ENCODE peak calls at places on chromosome 17, in nine cellular contexts. One of them, this sample, is unnamed.
A peak's percentile ranks its signal among the peaks of the same experiment; 100 is the strongest.

GRCh38 chr17:5881849-5882248 is 188.3 kb upstream of the WSCD1 start:
- DNase-seq in GM12865: no peak
- DNase-seq in Caco-2: no peak
- DNase-seq in psoas muscle: no peak
- DNase-seq in thoracic aorta: no peak
- DNase-seq in fibroblast of lung: no peak
- DNase-seq in HFF-Myc: no peak
- DNase-seq in uterus: no peak
- DNase-seq in activated CD8-positive, alpha-beta T cell treated with anti-CD3 and anti-CD28 coated beads for 36 hours: no peak
- DNase-seq in this sample: no peak

GRCh38 chr17:5413682-5414081 is 5.8 kb downstream of the NUP88 start:
- DNase-seq in fibroblast of lung: peak; percentile 93
- DNase-seq in psoas muscle: no peak
- DNase-seq in activated CD8-positive, alpha-beta T cell treated with anti-CD3 and anti-CD28 coated beads for 36 hours: no peak
- DNase-seq in HFF-Myc: peak; percentile 46
- DNase-seq in uterus: no peak
- DNase-seq in GM12865: no peak
- DNase-seq in thoracic aorta: no peak
- DNase-seq in Caco-2: no peak
- DNase-seq in this sample: no peak

GRCh38 chr17:47712330-47713023 is 18.5 kb downstream of the TBKBP1 start:
- DNase-seq in GM12865: no peak
- DNase-seq in activated CD8-positive, alpha-beta T cell treated with anti-CD3 and anti-CD28 coated beads for 36 hours: no peak
- DNase-seq in Caco-2: no peak
- DNase-seq in psoas muscle: no peak
- DNase-seq in uterus: no peak
- DNase-seq in thoracic aorta: no peak
- DNase-seq in fibroblast of lung: no peak
- DNase-seq in HFF-Myc: no peak
- DNase-seq in this sample: no peak

GRCh38 chr17:290121-290521 is 62.5 kb downstream of the RPH3AL start:
- DNase-seq in thoracic aorta: no peak
- DNase-seq in activated CD8-positive, alpha-beta T cell treated with anti-CD3 and anti-CD28 coated beads for 36 hours: no peak
- DNase-seq in psoas muscle: peak; percentile 26
- DNase-seq in HFF-Myc: no peak
- DNase-seq in uterus: no peak
- DNase-seq in Caco-2: peak; percentile 19
- DNase-seq in GM12865: no peak
- DNase-seq in fibroblast of lung: no peak
- DNase-seq in this sample: no peak

GRCh38 chr17:63406689-63407330 is 39.3 kb downstream of the CYB561 start:
- DNase-seq in thoracic aorta: peak; percentile 35
- DNase-seq in Caco-2: peak; percentile 82
- DNase-seq in GM12865: peak; percentile 90
- DNase-seq in HFF-Myc: peak; percentile 93
- DNase-seq in fibroblast of lung: peak; percentile 90
- DNase-seq in uterus: peak; percentile 82
- DNase-seq in psoas muscle: no peak
- DNase-seq in activated CD8-positive, alpha-beta T cell treated with anti-CD3 and anti-CD28 coated beads for 36 hours: peak; percentile 87
- DNase-seq in this sample: peak; percentile 67

GRCh38 chr17:10556301-10557005 is 7.0 kb upstream of the MYH2 start:
- DNase-seq in activated CD8-positive, alpha-beta T cell treated with anti-CD3 and anti-CD28 coated beads for 36 hours: no peak
- DNase-seq in thoracic aorta: no peak
- DNase-seq in fibroblast of lung: no peak
- DNase-seq in Caco-2: no peak
- DNase-seq in HFF-Myc: no peak
- DNase-seq in GM12865: no peak
- DNase-seq in uterus: no peak
- DNase-seq in psoas muscle: no peak
- DNase-seq in this sample: no peak

GRCh38 chr17:14351493-14351892 is 50.6 kb downstream of the HS3ST3B1 start:
- DNase-seq in uterus: no peak
- DNase-seq in GM12865: peak; percentile 37
- DNase-seq in fibroblast of lung: peak; percentile 32
- DNase-seq in thoracic aorta: no peak
- DNase-seq in activated CD8-positive, alpha-beta T cell treated with anti-CD3 and anti-CD28 coated beads for 36 hours: peak; percentile 23
- DNase-seq in Caco-2: no peak
- DNase-seq in HFF-Myc: no peak
- DNase-seq in psoas muscle: no peak
- DNase-seq in this sample: no peak

GRCh38 chr17:40588557-40588956 is 23.3 kb upstream of the CCR7 start:
- DNase-seq in thoracic aorta: no peak
- DNase-seq in uterus: no peak
- DNase-seq in fibroblast of lung: no peak
- DNase-seq in GM12865: no peak
- DNase-seq in psoas muscle: no peak
- DNase-seq in activated CD8-positive, alpha-beta T cell treated with anti-CD3 and anti-CD28 coated beads for 36 hours: no peak
- DNase-seq in HFF-Myc: no peak
- DNase-seq in Caco-2: no peak
- DNase-seq in this sample: no peak

GRCh38 chr17:55830699-55831098 is 79.8 kb downstream of the PCTP start:
- DNase-seq in thoracic aorta: no peak
- DNase-seq in fibroblast of lung: no peak
- DNase-seq in Caco-2: no peak
- DNase-seq in HFF-Myc: no peak
- DNase-seq in psoas muscle: no peak
- DNase-seq in uterus: no peak
- DNase-seq in activated CD8-positive, alpha-beta T cell treated with anti-CD3 and anti-CD28 coated beads for 36 hours: no peak
- DNase-seq in GM12865: no peak
- DNase-seq in this sample: no peak
- TF ChIP-seq CTCF in thoracic aorta: no peak
- TF ChIP-seq CTCF in fibroblast of lung: no peak
- TF ChIP-seq CTCF in Caco-2: no peak
- TF ChIP-seq CTCF in HFF-Myc: no peak
- TF ChIP-seq CTCF in psoas muscle: no peak
- TF ChIP-seq CTCF in uterus: no peak
- TF ChIP-seq CTCF in activated CD8-positive, alpha-beta T cell treated with anti-CD3 and anti-CD28 coated beads for 36 hours: no peak
- TF ChIP-seq CTCF in GM12865: no peak
- TF ChIP-seq CTCF in this sample: no peak

GRCh38 chr17:64534187-64534586 is 27.4 kb downstream of the CEP95 start:
- DNase-seq in activated CD8-positive, alpha-beta T cell treated with anti-CD3 and anti-CD28 coated beads for 36 hours: no peak
- DNase-seq in uterus: no peak
- DNase-seq in fibroblast of lung: no peak
- DNase-seq in HFF-Myc: no peak
- DNase-seq in GM12865: peak; percentile 3
- DNase-seq in thoracic aorta: no peak
- DNase-seq in psoas muscle: no peak
- DNase-seq in Caco-2: no peak
- DNase-seq in this sample: peak; percentile 11
- TF ChIP-seq CTCF in activated CD8-positive, alpha-beta T cell treated with anti-CD3 and anti-CD28 coated beads for 36 hours: peak; percentile 20
- TF ChIP-seq CTCF in uterus: no peak
- TF ChIP-seq CTCF in fibroblast of lung: no peak
- TF ChIP-seq CTCF in HFF-Myc: peak; percentile 8
- TF ChIP-seq CTCF in GM12865: peak; percentile 11
- TF ChIP-seq CTCF in thoracic aorta: no peak
- TF ChIP-seq CTCF in psoas muscle: no peak
- TF ChIP-seq CTCF in Caco-2: no peak
- TF ChIP-seq CTCF in this sample: no peak

GRCh38 chr17:7139400-7139799 is 24.8 kb upstream of the ASGR2 start:
- DNase-seq in GM12865: peak; percentile 21
- DNase-seq in thoracic aorta: no peak
- DNase-seq in uterus: no peak
- DNase-seq in activated CD8-positive, alpha-beta T cell treated with anti-CD3 and anti-CD28 coated beads for 36 hours: no peak
- DNase-seq in HFF-Myc: no peak
- DNase-seq in fibroblast of lung: no peak
- DNase-seq in Caco-2: no peak
- DNase-seq in psoas muscle: no peak
- DNase-seq in this sample: no peak

GRCh38 chr17:7136266-7136877 is 21.8 kb upstream of the ASGR2 start:
- DNase-seq in psoas muscle: peak; percentile 85
- DNase-seq in HFF-Myc: peak; percentile 21
- DNase-seq in fibroblast of lung: peak; percentile 55
- DNase-seq in uterus: peak; percentile 68
- DNase-seq in GM12865: peak; percentile 84
- DNase-seq in thoracic aorta: peak; percentile 32
- DNase-seq in activated CD8-positive, alpha-beta T cell treated with anti-CD3 and anti-CD28 coated beads for 36 hours: peak; percentile 88
- DNase-seq in Caco-2: peak; percentile 54
- DNase-seq in this sample: peak; percentile 63

GRCh38 chr17:7138800-7139381 is 24.3 kb upstream of the ASGR2 start:
- DNase-seq in thoracic aorta: no peak
- DNase-seq in activated CD8-positive, alpha-beta T cell treated with anti-CD3 and anti-CD28 coated beads for 36 hours: no peak
- DNase-seq in GM12865: no peak
- DNase-seq in uterus: no peak
- DNase-seq in psoas muscle: no peak
- DNase-seq in HFF-Myc: no peak
- DNase-seq in Caco-2: no peak
- DNase-seq in fibroblast of lung: no peak
- DNase-seq in this sample: no peak

GRCh38 chr17:7133916-7134315 is 19.3 kb upstream of the ASGR2 start:
- DNase-seq in psoas muscle: no peak
- DNase-seq in thoracic aorta: no peak
- DNase-seq in GM12865: no peak
- DNase-seq in HFF-Myc: no peak
- DNase-seq in fibroblast of lung: no peak
- DNase-seq in Caco-2: no peak
- DNase-seq in uterus: no peak
- DNase-seq in activated CD8-positive, alpha-beta T cell treated with anti-CD3 and anti-CD28 coated beads for 36 hours: no peak
- DNase-seq in this sample: no peak

GRCh38 chr17:7137182-7137943 is 22.7 kb upstream of the ASGR2 start:
- DNase-seq in uterus: no peak
- DNase-seq in activated CD8-positive, alpha-beta T cell treated with anti-CD3 and anti-CD28 coated beads for 36 hours: no peak
- DNase-seq in psoas muscle: peak; percentile 53
- DNase-seq in fibroblast of lung: no peak
- DNase-seq in HFF-Myc: no peak
- DNase-seq in thoracic aorta: no peak
- DNase-seq in GM12865: no peak
- DNase-seq in Caco-2: no peak
- DNase-seq in this sample: no peak
- TF ChIP-seq CTCF in uterus: no peak
- TF ChIP-seq CTCF in activated CD8-positive, alpha-beta T cell treated with anti-CD3 and anti-CD28 coated beads for 36 hours: no peak
- TF ChIP-seq CTCF in psoas muscle: no peak
- TF ChIP-seq CTCF in fibroblast of lung: no peak
- TF ChIP-seq CTCF in HFF-Myc: no peak
- TF ChIP-seq CTCF in thoracic aorta: no peak
- TF ChIP-seq CTCF in GM12865: no peak
- TF ChIP-seq CTCF in Caco-2: no peak
- TF ChIP-seq CTCF in this sample: no peak

GRCh38 chr17:73647767-73648542 is 3.7 kb upstream of the SDK2 start:
- DNase-seq in psoas muscle: peak; percentile 12
- DNase-seq in thoracic aorta: no peak
- DNase-seq in uterus: no peak
- DNase-seq in GM12865: no peak
- DNase-seq in activated CD8-positive, alpha-beta T cell treated with anti-CD3 and anti-CD28 coated beads for 36 hours: no peak
- DNase-seq in Caco-2: no peak
- DNase-seq in fibroblast of lung: no peak
- DNase-seq in HFF-Myc: no peak
- DNase-seq in this sample: no peak

GRCh38 chr17:73650617-73651200 is 6.5 kb upstream of the SDK2 start:
- DNase-seq in fibroblast of lung: no peak
- DNase-seq in GM12865: no peak
- DNase-seq in thoracic aorta: no peak
- DNase-seq in HFF-Myc: no peak
- DNase-seq in Caco-2: no peak
- DNase-seq in activated CD8-positive, alpha-beta T cell treated with anti-CD3 and anti-CD28 coated beads for 36 hours: no peak
- DNase-seq in psoas muscle: no peak
- DNase-seq in uterus: no peak
- DNase-seq in this sample: no peak

GRCh38 chr17:73648543-73648820 is 4.2 kb upstream of the SDK2 start:
- DNase-seq in activated CD8-positive, alpha-beta T cell treated with anti-CD3 and anti-CD28 coated beads for 36 hours: no peak
- DNase-seq in HFF-Myc: no peak
- DNase-seq in GM12865: no peak
- DNase-seq in thoracic aorta: no peak
- DNase-seq in Caco-2: no peak
- DNase-seq in psoas muscle: peak; percentile 10
- DNase-seq in fibroblast of lung: no peak
- DNase-seq in uterus: no peak
- DNase-seq in this sample: no peak

GRCh38 chr17:73648974-73649373 is 4.7 kb upstream of the SDK2 start:
- DNase-seq in psoas muscle: no peak
- DNase-seq in uterus: no peak
- DNase-seq in GM12865: no peak
- DNase-seq in activated CD8-positive, alpha-beta T cell treated with anti-CD3 and anti-CD28 coated beads for 36 hours: no peak
- DNase-seq in Caco-2: no peak
- DNase-seq in fibroblast of lung: no peak
- DNase-seq in HFF-Myc: no peak
- DNase-seq in thoracic aorta: no peak
- DNase-seq in this sample: no peak

DNA sequence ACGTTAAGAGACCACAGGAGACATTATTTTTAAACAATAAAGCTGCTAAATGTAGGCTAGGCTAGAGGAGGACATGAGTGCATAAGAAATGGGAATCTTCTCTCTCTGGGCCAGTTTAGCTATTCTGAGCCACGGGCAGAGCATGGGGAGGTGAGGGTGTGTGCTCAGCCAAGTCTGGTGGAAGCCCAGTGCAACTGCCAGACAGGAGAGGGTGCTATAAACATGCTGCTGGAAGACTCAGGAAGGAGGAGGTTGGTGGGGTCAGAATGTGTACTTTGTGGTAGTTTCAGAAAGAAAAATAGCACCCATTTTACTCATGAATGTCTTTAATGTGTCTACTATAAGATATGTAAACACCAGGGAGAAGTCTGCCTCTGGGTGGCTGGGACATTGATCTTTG is 5.9 kb upstream of the SDK2 start:
- DNase-seq in GM12865: no peak
- DNase-seq in psoas muscle: peak; percentile 15
- DNase-seq in activated CD8-positive, alpha-beta T cell treated with anti-CD3 and anti-CD28 coated beads for 36 hours: peak; percentile 41
- DNase-seq in HFF-Myc: no peak
- DNase-seq in thoracic aorta: no peak
- DNase-seq in fibroblast of lung: no peak
- DNase-seq in Caco-2: no peak
- DNase-seq in uterus: no peak
- DNase-seq in this sample: no peak
- TF ChIP-seq CTCF in GM12865: no peak
- TF ChIP-seq CTCF in psoas muscle: no peak
- TF ChIP-seq CTCF in activated CD8-positive, alpha-beta T cell treated with anti-CD3 and anti-CD28 coated beads for 36 hours: no peak
- TF ChIP-seq CTCF in HFF-Myc: no peak
- TF ChIP-seq CTCF in thoracic aorta: no peak
- TF ChIP-seq CTCF in fibroblast of lung: no peak
- TF ChIP-seq CTCF in Caco-2: no peak
- TF ChIP-seq CTCF in uterus: no peak
- TF ChIP-seq CTCF in this sample: no peak

GRCh38 chr17:78343433-78344201 is 16.3 kb downstream of the SOCS3 start:
- DNase-seq in uterus: no peak
- DNase-seq in thoracic aorta: no peak
- DNase-seq in psoas muscle: no peak
- DNase-seq in fibroblast of lung: no peak
- DNase-seq in Caco-2: no peak
- DNase-seq in activated CD8-positive, alpha-beta T cell treated with anti-CD3 and anti-CD28 coated beads for 36 hours: peak; percentile 83
- DNase-seq in GM12865: peak; percentile 81
- DNase-seq in HFF-Myc: no peak
- DNase-seq in this sample: peak; percentile 61

GRCh38 chr17:78340183-78340955 is 19.5 kb downstream of the SOCS3 start:
- DNase-seq in GM12865: no peak
- DNase-seq in psoas muscle: no peak
- DNase-seq in HFF-Myc: no peak
- DNase-seq in Caco-2: no peak
- DNase-seq in thoracic aorta: no peak
- DNase-seq in activated CD8-positive, alpha-beta T cell treated with anti-CD3 and anti-CD28 coated beads for 36 hours: no peak
- DNase-seq in uterus: no peak
- DNase-seq in fibroblast of lung: no peak
- DNase-seq in this sample: no peak

GRCh38 chr17:78342438-78343098 is 17.3 kb downstream of the SOCS3 start:
- DNase-seq in uterus: peak; percentile 84
- DNase-seq in HFF-Myc: no peak
- DNase-seq in thoracic aorta: peak; percentile 64
- DNase-seq in fibroblast of lung: peak; percentile 96
- DNase-seq in Caco-2: no peak
- DNase-seq in activated CD8-positive, alpha-beta T cell treated with anti-CD3 and anti-CD28 coated beads for 36 hours: no peak
- DNase-seq in GM12865: no peak
- DNase-seq in psoas muscle: peak; percentile 85
- DNase-seq in this sample: peak; percentile 55

GRCh38 chr17:78343099-78343432 is 16.8 kb downstream of the SOCS3 start:
- DNase-seq in Caco-2: no peak
- DNase-seq in fibroblast of lung: peak; percentile 94
- DNase-seq in thoracic aorta: peak; percentile 74
- DNase-seq in uterus: peak; percentile 82
- DNase-seq in HFF-Myc: no peak
- DNase-seq in GM12865: no peak
- DNase-seq in activated CD8-positive, alpha-beta T cell treated with anti-CD3 and anti-CD28 coated beads for 36 hours: no peak
- DNase-seq in psoas muscle: peak; percentile 87
- DNase-seq in this sample: peak; percentile 63

GRCh38 chr17:78341559-78342437 is 18.1 kb downstream of the SOCS3 start:
- DNase-seq in thoracic aorta: no peak
- DNase-seq in Caco-2: no peak
- DNase-seq in uterus: peak; percentile 77
- DNase-seq in GM12865: no peak
- DNase-seq in HFF-Myc: no peak
- DNase-seq in activated CD8-positive, alpha-beta T cell treated with anti-CD3 and anti-CD28 coated beads for 36 hours: no peak
- DNase-seq in psoas muscle: peak; percentile 89
- DNase-seq in fibroblast of lung: peak; percentile 83
- DNase-seq in this sample: peak; percentile 81
- TF ChIP-seq CTCF in thoracic aorta: no peak
- TF ChIP-seq CTCF in Caco-2: no peak
- TF ChIP-seq CTCF in uterus: peak; percentile 19
- TF ChIP-seq CTCF in GM12865: no peak
- TF ChIP-seq CTCF in HFF-Myc: no peak
- TF ChIP-seq CTCF in activated CD8-positive, alpha-beta T cell treated with anti-CD3 and anti-CD28 coated beads for 36 hours: no peak
- TF ChIP-seq CTCF in psoas muscle: no peak
- TF ChIP-seq CTCF in fibroblast of lung: no peak
- TF ChIP-seq CTCF in this sample: no peak